ENCODE peak calls at places on chromosome 13, in ten cellular contexts. X is astrocyte, H is H9, N is MM.1S, Z is mammary epithelial cell, S is fibroblast of lung, L is GM12878, U is hepatocyte, G is neural progenitor cell, W is keratinocyte. J is an unnamed sample.
A peak's percentile ranks its signal among the peaks of the same experiment; 100 is the strongest.

GRCh38 chr13:44108345-44108858 is 228.7 kb downstream of the LACC1 start:
- DNase-seq in Z (peak; percentile 43), L (no peak), W (no peak), N (no peak), S (no peak), X (no peak), G (no peak), H (no peak), U (peak; percentile 83), J (no peak)

GRCh38 chr13:20231839-20232555 is at the start of gene GJB6:
- DNase-seq in Z (peak; percentile 8), N (no peak), L (no peak), U (peak; percentile 52), H (peak; percentile 48), S (no peak), W (no peak), G (peak; percentile 82), X (no peak), J (no peak)

GRCh38 chr13:83620535-83621220 is 261.6 kb downstream of the SLITRK1 start:
- DNase-seq in W (no peak), U (no peak), N (no peak), Z (peak; percentile 68), L (no peak), X (peak; percentile 36), H (no peak), G (no peak), S (peak; percentile 61), J (no peak)

GRCh38 chr13:21917046-21918010 is 246.5 kb downstream of the FGF9 start:
- DNase-seq in S (no peak), Z (no peak), G (no peak), N (no peak), U (no peak), H (no peak), L (no peak), W (no peak), X (no peak), J (no peak)

GRCh38 chr13:40161931-40162330 is 504.5 kb downstream of the FOXO1 start:
- DNase-seq in W (no peak), Z (no peak), U (no peak), X (no peak), L (no peak), H (no peak), S (no peak), N (no peak), G (no peak), J (no peak)

GRCh38 chr13:40485611-40486517 is 180.6 kb downstream of the FOXO1 start:
- DNase-seq in X (no peak), Z (no peak), G (peak; percentile 13), U (no peak), L (no peak), N (peak; percentile 8), W (no peak), H (no peak), S (no peak), J (peak; percentile 57)

GRCh38 chr13:101747039-101747438 is 294.6 kb downstream of the ITGBL1 start:
- DNase-seq in U (peak; percentile 20), H (no peak), G (no peak), Z (no peak), X (no peak), W (no peak), N (no peak), L (no peak), S (no peak), J (no peak)

GRCh38 chr13:63609574-63609973 is 2193.9 kb upstream of the PCDH20 start:
- DNase-seq in H (no peak), L (no peak), U (no peak), G (no peak), N (no peak), X (no peak), W (no peak), S (no peak), Z (no peak), J (no peak)

GRCh38 chr13:37136187-37136586 is 30.7 kb upstream of the CSNK1A1L start:
- DNase-seq in Z (no peak), G (no peak), N (no peak), L (no peak), X (peak; percentile 36), W (no peak), H (no peak), U (no peak), S (no peak), J (no peak)

GRCh38 chr13:37131092-37131491 is 25.6 kb upstream of the CSNK1A1L start:
- DNase-seq in W (no peak), U (no peak), G (no peak), X (no peak), L (no peak), S (no peak), N (no peak), Z (no peak), H (no peak), J (no peak)

GRCh38 chr13:37136633-37137032 is 31.2 kb upstream of the CSNK1A1L start:
- DNase-seq in X (no peak), H (no peak), L (no peak), U (no peak), W (no peak), Z (no peak), S (no peak), G (no peak), N (no peak), J (no peak)

GRCh38 chr13:37132211-37132610 is 26.7 kb upstream of the CSNK1A1L start:
- DNase-seq in W (no peak), X (peak; percentile 63), L (no peak), G (no peak), H (no peak), S (no peak), N (no peak), Z (peak; percentile 21), U (no peak), J (no peak)

DNA sequence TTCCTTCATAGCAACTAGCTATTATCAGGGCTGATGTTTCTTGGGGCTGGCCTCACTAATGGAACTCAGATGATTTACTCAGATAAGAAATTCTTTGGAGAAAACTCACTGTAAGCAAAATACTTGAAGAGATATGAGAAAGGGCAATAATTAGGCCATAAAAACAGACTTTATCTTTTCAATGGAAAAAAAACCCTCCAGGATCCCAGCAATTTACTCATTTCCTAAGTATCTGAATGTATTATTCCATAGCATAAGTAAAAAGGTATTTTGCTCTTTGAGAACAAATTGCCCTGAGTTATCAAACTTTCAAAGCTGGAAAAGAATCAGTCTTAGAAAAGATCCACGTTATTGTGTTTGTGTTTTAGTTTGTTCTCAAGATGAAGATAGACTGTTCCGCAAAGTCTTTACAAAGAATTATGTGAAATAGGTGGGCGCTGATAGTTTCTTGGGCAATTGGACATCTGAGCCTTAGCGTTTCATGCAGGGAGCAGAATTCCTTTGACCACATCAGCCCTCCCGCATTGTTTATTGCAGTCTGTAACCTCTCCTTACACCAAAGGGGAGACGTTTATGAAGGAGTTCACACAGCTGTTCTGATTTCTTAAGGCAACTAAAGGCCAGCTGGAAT is 29.1 kb upstream of the CSNK1A1L start:
- DNase-seq in G (no peak), H (no peak), Z (no peak), W (no peak), X (peak; percentile 96), L (no peak), N (no peak), S (peak; percentile 82), U (peak; percentile 28), J (no peak)
- H3K4me2 ChIP-seq in G (no peak overlapping the region), H (no peak overlapping the region), Z (no peak overlapping the region), W (no peak overlapping the region), X (peak overlapping the region; percentile 53), L (no peak overlapping the region), N (no peak overlapping the region), S (no peak overlapping the region), U (peak overlapping the region; percentile 58), J (no peak overlapping the region)

DNA sequence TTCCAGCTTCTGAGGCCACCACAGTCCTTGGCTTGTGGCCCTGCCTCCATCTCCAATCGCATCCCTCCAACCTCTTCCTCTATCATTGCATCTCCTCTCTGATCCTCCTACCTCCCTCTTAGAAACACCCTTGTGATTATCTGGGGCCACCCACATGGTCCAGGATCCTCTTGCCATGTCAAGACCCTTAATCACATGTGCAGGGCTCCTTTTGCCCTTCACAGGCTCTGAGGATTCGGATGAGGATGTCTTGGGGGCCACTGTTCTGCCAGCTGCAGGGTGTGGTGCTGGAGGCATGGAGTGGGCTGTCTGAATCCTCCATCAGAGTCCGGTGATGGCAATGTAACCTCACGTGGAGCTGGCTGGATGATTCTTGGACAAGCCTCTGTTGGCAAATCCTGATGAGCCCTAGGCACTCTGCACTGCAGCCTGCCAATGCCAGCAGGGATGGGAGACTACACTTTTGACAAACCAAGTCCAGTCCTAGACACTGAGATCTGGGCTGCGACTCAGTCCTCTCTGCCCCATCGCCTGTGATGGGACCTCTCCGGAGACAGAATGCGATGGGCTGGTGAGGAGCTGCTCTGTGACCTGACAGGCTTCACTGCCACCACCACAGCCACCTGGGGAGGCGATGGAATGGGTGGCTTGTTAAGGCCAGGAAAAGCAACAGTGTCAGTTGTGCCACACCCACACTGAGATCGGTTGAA is 61.2 kb downstream of the CCDC70 start:
- DNase-seq in Z (no peak), N (no peak), U (no peak), W (no peak), H (peak; percentile 15), S (no peak), L (no peak), G (no peak), X (no peak), J (peak; percentile 16)
- H4K20me1 ChIP-seq in Z (no peaks in the 10 kb centered on the region), N (no peaks in the 10 kb centered on the region), U (no peaks in the 10 kb centered on the region), W (no peaks in the 10 kb centered on the region), H (no peaks in the 10 kb centered on the region), S (no peaks in the 10 kb centered on the region), L (no peaks in the 10 kb centered on the region), G (no peaks in the 10 kb centered on the region), X (no peaks in the 10 kb centered on the region), J (no peaks in the 10 kb centered on the region)

GRCh38 chr13:53197424-53197823 is 168.8 kb downstream of the OLFM4 start:
- DNase-seq in G (no peak), N (no peak), W (no peak), L (no peak), X (no peak), U (no peak), Z (no peak), H (no peak), S (no peak), J (no peak)
- H3K4me2 ChIP-seq in G (no peak overlapping the region), N (no peak overlapping the region), W (no peak overlapping the region), L (no peak overlapping the region), X (no peak overlapping the region), U (no peak overlapping the region), Z (no peak overlapping the region), H (no peak overlapping the region), S (no peak overlapping the region), J (no peak overlapping the region)

GRCh38 chr13:99975626-99976025 is 4.1 kb upstream of the ZIC5 start:
- DNase-seq in U (no peak), L (no peak), W (no peak), H (peak; percentile 49), Z (no peak), S (no peak), G (peak; percentile 20), N (no peak), X (no peak), J (no peak)

GRCh38 chr13:99974939-99975561 is 3.5 kb upstream of the ZIC5 start:
- DNase-seq in U (no peak), W (no peak), N (no peak), H (peak; percentile 52), X (no peak), G (peak; percentile 53), Z (no peak), S (no peak), L (no peak), J (no peak)

GRCh38 chr13:99977334-99977911 is 4.2 kb upstream of the ZIC2 start:
- DNase-seq in S (no peak), W (no peak), H (no peak), U (no peak), X (no peak), G (no peak), N (no peak), L (no peak), Z (no peak), J (no peak)

GRCh38 chr13:99977912-99978780 is 3.4 kb upstream of the ZIC2 start:
- DNase-seq in L (no peak), H (peak; percentile 52), N (no peak), U (no peak), W (no peak), X (no peak), S (no peak), Z (no peak), G (peak; percentile 84), J (no peak)

GRCh38 chr13:99976502-99977115 is 5.0 kb upstream of the ZIC2 start:
- DNase-seq in S (no peak), W (no peak), H (no peak), U (no peak), G (no peak), Z (no peak), L (no peak), N (no peak), X (no peak), J (no peak)
- H4K20me1 ChIP-seq in S (no peaks in the 10 kb centered on the region), W (peaks cover 6% of the 10 kb centered on the region), H (no peaks in the 10 kb centered on the region), U (no peaks in the 10 kb centered on the region), G (peaks cover 85% of the 10 kb centered on the region), Z (no peaks in the 10 kb centered on the region), L (no peaks in the 10 kb centered on the region), N (no peaks in the 10 kb centered on the region), X (no peaks in the 10 kb centered on the region), J (no peaks in the 10 kb centered on the region)